ENCODE peak calls at places on chromosome 6, in six cellular contexts. X is A673, R is endodermal cell, D is tibial nerve, V is A549, Z is cardiac muscle cell. J is an unnamed sample. For H3K4me1, the result is how much of the 10 kb centered on the place peaks cover.

GRCh38 chr6:53795702-53796450 is 1.1 kb downstream of the LRRC1 start:
- DNase-seq in X (no peak), R (peak), D (no peak), V (no peak), Z (peak), J (peak)

GRCh38 chr6:11007715-11008608 is 36.1 kb downstream of the ELOVL2 start:
- DNase-seq in X (no peak), R (peak), D (no peak), V (peak), Z (peak), J (no peak)

GRCh38 chr6:144286503-144287393 is 1.6 kb downstream of the UTRN start:
- DNase-seq in X (peak), R (peak), D (peak), V (peak), Z (peak), J (peak)

GRCh38 chr6:139882977-139883728 is 508.7 kb upstream of the CITED2 start:
- DNase-seq in X (peak), R (peak), D (no peak), V (no peak), Z (peak), J (peak)

GRCh38 chr6:11196511-11197174 is 35.8 kb downstream of the NEDD9 start:
- DNase-seq in X (peak), R (peak), D (no peak), V (no peak), Z (peak), J (peak)

GRCh38 chr6:21666788-21667681 is 73.5 kb downstream of the SOX4 start:
- DNase-seq in X (no peak), R (peak), D (no peak), V (no peak), Z (peak), J (no peak)

GRCh38 chr6:106476326-106477105 is 116.0 kb downstream of the CRYBG1 start:
- DNase-seq in X (no peak), R (no peak), D (no peak), V (no peak), Z (peak), J (no peak)

GRCh38 chr6:132188865-132189264 is 212.4 kb downstream of the MOXD1 start:
- DNase-seq in X (peak), R (no peak), D (no peak), V (no peak), Z (peak), J (no peak)

GRCh38 chr6:26053929-26054658 is 33.1 kb upstream of the HFE start:
- DNase-seq in X (peak), R (no peak), D (no peak), V (peak), Z (peak), J (no peak)

GRCh38 chr6:146598785-146599405 is at the start of gene ADGB:
- DNase-seq in X (peak), R (peak), D (no peak), V (peak), Z (peak), J (peak)

GRCh38 chr6:14986370-14986769 is 259.5 kb upstream of the JARID2 start:
- DNase-seq in X (no peak), R (no peak), D (no peak), V (no peak), Z (no peak), J (no peak)

GRCh38 chr6:41937881-41938574 is 3.6 kb downstream of the CCND3 start:
- DNase-seq in X (no peak), R (no peak), D (no peak), V (no peak), Z (peak), J (peak)

GRCh38 chr6:133890941-133891813 is 2.3 kb downstream of the TCF21 start:
- DNase-seq in X (no peak), R (peak), D (no peak), V (peak), Z (peak), J (no peak)

GRCh38 chr6:70738028-70738427 is 70.3 kb downstream of the SMAP1 start:
- DNase-seq in X (no peak), R (no peak), D (no peak), V (no peak), Z (no peak), J (no peak)

GRCh38 chr6:142942805-142943227 is 2.2 kb downstream of the HIVEP2 start:
- DNase-seq in X (peak), R (no peak), D (no peak), V (peak), Z (peak), J (no peak)

GRCh38 chr6:140043762-140044378 is 669.4 kb upstream of the CITED2 start:
- DNase-seq in X (peak), R (no peak), D (no peak), V (peak), Z (no peak), J (no peak)

GRCh38 chr6:68039641-68040311 is 595.3 kb upstream of the ADGRB3 start:
- DNase-seq in X (no peak), R (no peak), D (no peak), V (no peak), Z (no peak), J (no peak)

GRCh38 chr6:163314791-163315404 is 99.6 kb upstream of the QKI start:
- DNase-seq in X (no peak), R (no peak), D (no peak), V (no peak), Z (no peak), J (peak)

GRCh38 chr6:137717074-137718073 is 149.7 kb upstream of the TNFAIP3 start:
- DNase-seq in X (no peak), R (no peak), D (no peak), V (no peak), Z (no peak), J (peak)

GRCh38 chr6:146968041-146968760 is 236.0 kb upstream of the STXBP5 start:
- DNase-seq in X (peak), R (no peak), D (no peak), V (peak), Z (peak), J (peak)

GRCh38 chr6:167858086-167858591 is 31.4 kb downstream of the AFDN start:
- DNase-seq in X (peak), R (no peak), D (no peak), V (no peak), Z (peak), J (no peak)

GRCh38 chr6:159761135-159761872 is 541 bp upstream of the ACAT2 start:
- DNase-seq in X (peak), R (peak), D (no peak), V (no peak), Z (peak), J (peak)

GRCh38 chr6:87393026-87393622 is 14.6 kb upstream of the CFAP206 start:
- DNase-seq in X (peak), R (no peak), D (no peak), V (peak), Z (peak), J (peak)

GRCh38 chr6:72616406-72617015 is 5.4 kb upstream of the KCNQ5 start:
- DNase-seq in X (peak), R (no peak), D (no peak), V (peak), Z (peak), J (peak)

GRCh38 chr6:13355043-13355945 is 27.0 kb upstream of the TBC1D7 start:
- DNase-seq in X (no peak), R (no peak), D (no peak), V (no peak), Z (peak), J (peak)

GRCh38 chr6:68975064-68975463 is 340.0 kb downstream of the ADGRB3 start:
- DNase-seq in X (peak), R (peak), D (no peak), V (peak), Z (peak), J (peak)

GRCh38 chr6:90277301-90278011 is 19.2 kb downstream of the BACH2 start:
- DNase-seq in X (no peak), R (no peak), D (no peak), V (no peak), Z (peak), J (no peak)

GRCh38 chr6:42424906-42425474 is 26.7 kb downstream of the TRERF1 start:
- DNase-seq in X (no peak), R (no peak), D (no peak), V (no peak), Z (no peak), J (no peak)

GRCh38 chr6:3484240-3484639 is 27.4 kb upstream of the SLC22A23 start:
- DNase-seq in X (peak), R (no peak), D (no peak), V (no peak), Z (peak), J (no peak)

GRCh38 chr6:70312165-70312564 is 9.3 kb upstream of the COL9A1 start:
- DNase-seq in X (no peak), R (no peak), D (no peak), V (no peak), Z (peak), J (peak)

GRCh38 chr6:111564482-111564945 is 41.2 kb downstream of the TRAF3IP2 start:
- DNase-seq in X (no peak), R (peak), D (no peak), V (no peak), Z (peak), J (peak)

GRCh38 chr6:82397962-82398692 is 34.5 kb downstream of the TPBG start:
- DNase-seq in X (no peak), R (no peak), D (no peak), V (peak), Z (peak), J (no peak)

GRCh38 chr6:7143161-7143974 is 35.6 kb downstream of the RREB1 start:
- DNase-seq in X (no peak), R (peak), D (no peak), V (no peak), Z (peak), J (peak)

GRCh38 chr6:118993358-118993757 is 58.4 kb upstream of the MCM9 start:
- DNase-seq in X (no peak), R (no peak), D (no peak), V (no peak), Z (no peak), J (no peak)

GRCh38 chr6:75526502-75527127 is 33.0 kb upstream of the FILIP1 start:
- DNase-seq in X (peak), R (peak), D (peak), V (peak), Z (peak), J (peak)

GRCh38 chr6:111484655-111484974 is 1.6 kb upstream of the REV3L start:
- DNase-seq in X (no peak), R (peak), D (no peak), V (no peak), Z (no peak), J (no peak)

GRCh38 chr6:75481394-75481793 is 12.2 kb downstream of the FILIP1 start:
- DNase-seq in X (no peak), R (peak), D (no peak), V (no peak), Z (no peak), J (peak)

GRCh38 chr6:108897371-108897770 is 49.1 kb downstream of the ARMC2 start:
- DNase-seq in X (no peak), R (no peak), D (no peak), V (peak), Z (peak), J (peak)
- H3K4me1 ChIP-seq in X (under half), R (under half), D (under half), V (under half), Z (under half), J (under half)

GRCh38 chr6:33198159-33198852 is 2.2 kb downstream of the RXRB start:
- DNase-seq in X (no peak), R (no peak), D (no peak), V (no peak), Z (no peak), J (no peak)

GRCh38 chr6:33199687-33200233 is 705 bp downstream of the RXRB start:
- DNase-seq in X (peak), R (peak), D (no peak), V (peak), Z (peak), J (no peak)

GRCh38 chr6:33197431-33198048 is 2.9 kb downstream of the RXRB start:
- DNase-seq in X (peak), R (peak), D (no peak), V (peak), Z (peak), J (peak)

GRCh38 chr6:33200234-33201146 is at the start of the genes RXRB and SLC39A7:
- DNase-seq in X (peak), R (peak), D (peak), V (peak), Z (peak), J (peak)

DNA sequence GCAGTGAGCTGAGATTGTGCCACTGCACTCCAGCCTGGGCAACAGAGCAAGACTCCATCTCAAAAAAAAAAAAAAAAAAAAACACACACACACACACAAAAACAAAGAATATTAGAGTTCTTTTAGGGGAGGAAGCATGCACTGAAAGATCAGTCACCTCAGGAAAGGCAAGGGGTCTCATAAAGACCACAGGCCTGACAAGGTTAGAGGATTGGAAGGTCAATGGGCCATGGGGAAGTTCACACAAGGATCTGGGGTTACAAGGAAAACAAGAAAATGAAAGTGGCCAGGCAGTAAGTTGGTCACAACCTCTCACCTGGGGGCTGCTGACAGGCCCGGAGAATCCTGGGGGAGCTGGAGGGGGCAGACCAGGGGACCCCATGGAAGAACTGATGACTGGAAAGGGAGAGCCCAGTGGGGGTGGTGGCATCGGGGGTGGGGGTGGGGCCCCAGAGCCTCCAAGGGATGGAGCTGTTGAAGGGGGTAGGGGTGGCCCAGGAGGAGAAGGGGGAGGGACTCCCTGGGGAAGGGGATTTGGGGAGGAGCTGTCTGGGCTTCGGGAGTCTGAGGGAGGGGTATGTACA is 1.5 kb downstream of the RXRB start:
- DNase-seq in X (no peak), R (no peak), D (no peak), V (no peak), Z (no peak), J (no peak)
- H3K4me3 ChIP-seq in X (peak), R (peak), D (peak), V (peak), Z (peak), J (no peak)

GRCh38 chr6:49558233-49558632 is 7.8 kb downstream of the C6orf141 start:
- DNase-seq in X (no peak), R (no peak), D (no peak), V (no peak), Z (no peak), J (no peak)

GRCh38 chr6:49553353-49553752 is 2.9 kb downstream of the C6orf141 start:
- DNase-seq in X (no peak), R (no peak), D (no peak), V (peak), Z (no peak), J (no peak)

GRCh38 chr6:49555951-49556350 is 5.5 kb downstream of the C6orf141 start:
- DNase-seq in X (peak), R (no peak), D (no peak), V (no peak), Z (no peak), J (no peak)

GRCh38 chr6:49556429-49556837 is 6.0 kb downstream of the C6orf141 start:
- DNase-seq in X (peak), R (peak), D (no peak), V (peak), Z (peak), J (no peak)

GRCh38 chr6:49557177-49557576 is 6.7 kb downstream of the C6orf141 start:
- DNase-seq in X (no peak), R (no peak), D (no peak), V (no peak), Z (no peak), J (no peak)
- H3K27ac ChIP-seq in X (no peak), R (no peak), D (no peak), V (peak), Z (no peak), J (no peak)

DNA sequence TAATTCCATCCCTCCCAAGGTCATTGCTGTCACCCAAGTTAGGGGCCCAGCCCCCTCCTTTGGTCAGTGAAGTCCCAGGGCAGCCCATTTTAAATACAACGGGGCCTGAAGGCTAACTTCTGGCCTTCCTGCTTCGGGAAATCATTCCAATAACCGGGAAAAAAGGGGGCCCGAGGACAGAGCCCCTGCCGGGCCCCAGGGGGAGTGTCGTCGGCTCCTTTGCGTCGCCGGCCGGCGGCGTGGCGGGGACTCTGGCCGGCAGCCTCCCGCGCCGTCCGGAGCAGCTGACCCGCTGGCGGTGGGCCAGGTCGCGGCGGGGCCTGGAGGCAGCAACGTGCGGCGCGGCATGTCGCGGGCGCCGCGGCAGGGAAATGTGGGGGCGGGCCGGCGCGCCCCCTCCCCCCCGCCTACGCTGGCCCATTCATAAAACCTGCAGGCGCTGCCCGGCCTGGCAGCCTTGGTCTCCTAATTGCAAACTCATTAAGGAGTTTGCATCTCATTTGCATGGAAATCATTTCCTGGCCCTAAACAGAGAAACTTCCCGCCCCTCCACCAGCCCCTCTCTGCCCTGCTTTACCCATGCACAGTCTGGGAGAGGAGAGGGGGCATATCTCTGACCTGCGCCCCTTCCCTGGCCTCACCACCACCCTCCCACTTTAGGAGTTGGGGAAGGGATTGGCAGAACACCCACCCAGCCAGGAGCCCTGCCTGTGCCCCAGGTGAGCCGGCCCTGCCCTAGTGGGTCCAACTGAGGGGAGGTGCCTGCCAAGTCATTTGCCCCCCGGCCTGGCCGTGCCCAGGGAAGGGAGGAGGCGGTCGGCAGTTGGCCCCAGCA is 50.7 kb downstream of the MRPL14 start:
- DNase-seq in X (peak), R (peak), D (no peak), V (no peak), Z (peak), J (no peak)
- H3K4me1 ChIP-seq in X (under half), R (under half), D (under half), V (under half), Z (under half), J (under half)

DNA sequence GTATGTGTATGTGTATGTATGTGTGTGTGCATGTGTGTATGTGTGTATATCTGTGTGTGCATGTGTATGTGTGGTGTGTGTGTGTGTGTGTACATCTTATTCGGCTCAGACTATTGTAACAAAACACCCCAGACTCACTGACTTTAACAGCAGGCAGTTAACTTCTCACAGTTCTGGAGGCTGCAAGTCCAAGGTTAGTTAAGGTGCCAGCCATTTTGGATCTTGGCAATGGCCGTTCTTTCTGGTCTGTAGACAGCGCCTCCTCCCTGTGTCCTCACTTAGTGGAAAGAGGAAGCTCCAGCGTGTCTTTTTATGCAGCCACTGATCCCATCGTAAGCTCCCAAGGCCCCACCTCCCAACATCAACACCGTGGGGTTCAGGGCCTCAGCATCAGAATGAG is 128.3 kb upstream of the THBS2 start:
- DNase-seq in X (no peak), R (no peak), D (no peak), V (no peak), Z (no peak), J (no peak)
- H3K4me3 ChIP-seq in X (no peak), R (no peak), D (no peak), V (no peak), Z (no peak), J (no peak)